ENCODE peak calls at places on chromosomes 7 and 10, in eight cellular contexts. V, B, J, U, E, Y, G and X are unnamed samples.

GRCh38 chr7:17661982-17662585 is 278.2 kb downstream of the SNX13 start:
- DNase-seq in E (peak), U (no peak), B (no peak), Y (no peak), V (no peak), J (no peak), G (no peak), X (no peak)

GRCh38 chr7:88310950-88311674 is 4.4 kb upstream of the STEAP4 start:
- DNase-seq in E (no peak), G (no peak), V (no peak), B (no peak), J (no peak), Y (no peak), U (no peak), X (no peak)

GRCh38 chr7:129788993-129789392 is 163.8 kb downstream of the UBE2H start:
- DNase-seq in V (no peak), B (no peak), J (no peak), U (no peak), E (no peak), Y (no peak), G (no peak), X (no peak)

GRCh38 chr7:10934292-10934691 is 39.4 kb upstream of the PHF14 start:
- DNase-seq in B (no peak), G (no peak), U (no peak), E (peak), V (no peak), J (no peak), Y (no peak), X (no peak)

GRCh38 chr7:29606287-29606721 is 42.7 kb downstream of the PRR15 start:
- DNase-seq in G (no peak), Y (no peak), B (no peak), J (no peak), E (no peak), V (no peak), U (peak), X (no peak)

GRCh38 chr10:125026974-125027735 is 85.2 kb downstream of the ZRANB1 start:
- DNase-seq in U (no peak), B (no peak), J (no peak), Y (no peak), G (no peak), E (no peak), V (no peak), X (no peak)

GRCh38 chr10:6583447-6583846 is 3.4 kb upstream of the PRKCQ start:
- DNase-seq in E (no peak), U (no peak), J (no peak), G (no peak), B (no peak), V (no peak), Y (no peak), X (no peak)

GRCh38 chr7:142771353-142771723 is 568 bp downstream of the PRSS2 start:
- DNase-seq in Y (no peak), E (no peak), G (no peak), U (no peak), V (no peak), B (no peak), J (no peak), X (no peak)

GRCh38 chr7:45136106-45137060 is 21.2 kb upstream of the RAMP3 start:
- DNase-seq in V (peak), E (peak), Y (peak), G (peak), B (peak), U (peak), J (peak), X (peak)

GRCh38 chr7:140476698-140477261 is 2.5 kb downstream of the MKRN1 start:
- DNase-seq in B (no peak), J (no peak), G (no peak), V (no peak), E (no peak), Y (no peak), U (no peak), X (no peak)

GRCh38 chr10:58267713-58268453 is at the start of gene IPMK:
- DNase-seq in G (peak), B (peak), J (peak), U (peak), E (peak), Y (peak), V (peak), X (peak)

GRCh38 chr10:124646483-124647352 is 97.5 kb downstream of the FAM53B start:
- DNase-seq in Y (peak), V (no peak), U (peak), B (peak), E (no peak), G (no peak), J (no peak), X (no peak)

GRCh38 chr7:780056-780455 is 52.2 kb upstream of the SUN1 start:
- DNase-seq in E (no peak), B (no peak), G (no peak), U (no peak), Y (no peak), J (no peak), V (no peak), X (no peak)

GRCh38 chr10:58555930-58556311 is 43.2 kb downstream of the BICC1 start:
- DNase-seq in J (no peak), G (no peak), U (no peak), B (no peak), Y (no peak), E (no peak), V (no peak), X (no peak)

GRCh38 chr10:30510184-30510931 is 76.4 kb downstream of the MAP3K8 start:
- DNase-seq in J (peak), U (peak), E (peak), V (no peak), Y (no peak), B (peak), G (no peak), X (no peak)

GRCh38 chr7:153858335-153858734 is 193.9 kb upstream of the DPP6 start:
- DNase-seq in J (no peak), V (no peak), Y (no peak), U (no peak), B (no peak), E (peak), G (no peak), X (no peak)

GRCh38 chr7:21318190-21318915 is 109.5 kb upstream of the SP4 start:
- DNase-seq in J (no peak), Y (no peak), U (no peak), E (no peak), B (no peak), G (no peak), V (no peak), X (no peak)

GRCh38 chr7:33645096-33645495 is 260.2 kb upstream of the BMPER start:
- DNase-seq in V (no peak), B (no peak), E (peak), J (no peak), G (no peak), U (no peak), Y (no peak), X (no peak)

GRCh38 chr10:44234471-44234850 is 150.4 kb downstream of the CXCL12 start:
- DNase-seq in G (no peak), U (no peak), Y (no peak), J (no peak), B (no peak), E (peak), V (no peak), X (no peak)

GRCh38 chr7:75868153-75868552 is 10.7 kb upstream of the RHBDD2 start:
- DNase-seq in B (no peak), Y (no peak), E (no peak), V (no peak), U (no peak), G (no peak), J (no peak), X (no peak)

GRCh38 chr10:46062735-46063428 is 16.8 kb upstream of the MSMB start:
- DNase-seq in Y (no peak), E (no peak), J (no peak), V (no peak), G (no peak), B (no peak), U (no peak), X (no peak)

GRCh38 chr7:106947244-106947728 is 82.2 kb downstream of the PIK3CG start:
- DNase-seq in G (peak), V (peak), Y (peak), U (peak), B (peak), J (peak), E (peak), X (peak)

GRCh38 chr7:116354171-116354545 is 143.8 kb downstream of the TES start:
- DNase-seq in V (no peak), B (peak), J (no peak), E (peak), Y (peak), G (no peak), U (peak), X (no peak)

GRCh38 chr10:51000164-51000563 is 74.1 kb upstream of the PRKG1 start:
- DNase-seq in G (no peak), V (no peak), U (no peak), B (no peak), E (no peak), Y (no peak), J (no peak), X (no peak)

GRCh38 chr10:85995791-85996190 is 370.8 kb downstream of the GRID1 start:
- DNase-seq in V (no peak), G (no peak), U (no peak), J (peak), E (no peak), B (peak), Y (peak), X (no peak)

GRCh38 chr10:129964611-129965417 is 740 bp upstream of the EBF3 start:
- DNase-seq in V (no peak), Y (no peak), U (no peak), B (no peak), G (no peak), E (no peak), J (peak), X (no peak)

GRCh38 chr7:129464194-129464593 is 30.0 kb downstream of the STRIP2 start:
- DNase-seq in Y (no peak), U (no peak), J (no peak), G (no peak), E (no peak), B (no peak), V (no peak), X (no peak)

GRCh38 chr7:155291045-155291530 is 6.6 kb upstream of the INSIG1 start:
- DNase-seq in J (no peak), G (no peak), E (no peak), Y (peak), B (peak), V (no peak), U (peak), X (no peak)

GRCh38 chr7:123023126-123023525 is 27.6 kb upstream of the TAS2R16 start:
- DNase-seq in G (no peak), J (no peak), B (no peak), U (no peak), E (no peak), Y (no peak), V (no peak), X (no peak)

GRCh38 chr7:149753370-149754233 is 19.8 kb downstream of the ZNF467 start:
- DNase-seq in V (peak), Y (peak), G (no peak), U (peak), E (peak), J (no peak), B (peak), X (peak)

GRCh38 chr7:2802082-2802481 is 42.0 kb downstream of the GNA12 start:
- DNase-seq in V (no peak), G (no peak), U (no peak), J (no peak), Y (no peak), B (no peak), E (no peak), X (no peak)

GRCh38 chr7:158279539-158280466 is 307.8 kb downstream of the PTPRN2 start:
- DNase-seq in V (no peak), E (no peak), B (no peak), U (no peak), Y (peak), G (no peak), J (no peak), X (no peak)

GRCh38 chr10:3471927-3472704 is 299.5 kb upstream of the PITRM1 start:
- DNase-seq in B (peak), V (peak), U (peak), Y (no peak), E (no peak), G (no peak), J (no peak), X (no peak)

GRCh38 chr7:1064581-1064980 is 20.2 kb downstream of the GPR146 start:
- DNase-seq in Y (no peak), J (no peak), E (no peak), V (no peak), U (no peak), B (no peak), G (no peak), X (no peak)

GRCh38 chr10:13716161-13717071 is 129.7 kb downstream of the PRPF18 start:
- DNase-seq in V (peak), G (no peak), B (no peak), U (no peak), Y (no peak), E (no peak), J (no peak), X (no peak)

GRCh38 chr7:101411477-101411954 is 48.8 kb downstream of the COL26A1 start:
- DNase-seq in V (no peak), Y (no peak), J (no peak), G (no peak), B (no peak), E (no peak), U (no peak), X (no peak)
- TF ChIP-seq CTCF in V (peak), Y (no peak), J (no peak), G (no peak), B (no peak), E (no peak), U (no peak), X (no peak)

DNA sequence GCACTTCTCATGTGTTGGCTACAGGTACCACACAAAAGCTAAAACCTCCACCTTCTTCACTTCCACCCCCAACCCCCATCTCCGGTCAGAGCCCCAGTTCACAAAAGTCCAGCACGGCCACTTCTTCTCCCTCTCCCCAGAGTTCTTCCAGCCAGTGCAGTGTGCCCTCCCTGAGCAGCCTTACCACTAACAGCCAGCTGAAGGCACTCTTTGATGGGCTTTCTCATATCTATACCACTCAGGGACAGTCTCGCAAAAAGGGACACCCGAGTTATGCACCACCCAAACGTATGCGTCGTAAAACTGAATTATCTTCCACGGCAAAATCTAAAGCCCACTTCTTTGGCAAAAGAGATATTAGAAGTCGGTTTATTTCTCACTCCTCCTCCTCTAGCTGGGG is 135.7 kb upstream of the SAMD8 start:
- DNase-seq in B (no peak), Y (no peak), V (no peak), U (no peak), J (no peak), G (no peak), E (no peak), X (no peak)
- TF ChIP-seq CTCF in B (no peak), Y (no peak), V (no peak), U (no peak), J (peak), G (no peak), E (no peak), X (no peak)

DNA sequence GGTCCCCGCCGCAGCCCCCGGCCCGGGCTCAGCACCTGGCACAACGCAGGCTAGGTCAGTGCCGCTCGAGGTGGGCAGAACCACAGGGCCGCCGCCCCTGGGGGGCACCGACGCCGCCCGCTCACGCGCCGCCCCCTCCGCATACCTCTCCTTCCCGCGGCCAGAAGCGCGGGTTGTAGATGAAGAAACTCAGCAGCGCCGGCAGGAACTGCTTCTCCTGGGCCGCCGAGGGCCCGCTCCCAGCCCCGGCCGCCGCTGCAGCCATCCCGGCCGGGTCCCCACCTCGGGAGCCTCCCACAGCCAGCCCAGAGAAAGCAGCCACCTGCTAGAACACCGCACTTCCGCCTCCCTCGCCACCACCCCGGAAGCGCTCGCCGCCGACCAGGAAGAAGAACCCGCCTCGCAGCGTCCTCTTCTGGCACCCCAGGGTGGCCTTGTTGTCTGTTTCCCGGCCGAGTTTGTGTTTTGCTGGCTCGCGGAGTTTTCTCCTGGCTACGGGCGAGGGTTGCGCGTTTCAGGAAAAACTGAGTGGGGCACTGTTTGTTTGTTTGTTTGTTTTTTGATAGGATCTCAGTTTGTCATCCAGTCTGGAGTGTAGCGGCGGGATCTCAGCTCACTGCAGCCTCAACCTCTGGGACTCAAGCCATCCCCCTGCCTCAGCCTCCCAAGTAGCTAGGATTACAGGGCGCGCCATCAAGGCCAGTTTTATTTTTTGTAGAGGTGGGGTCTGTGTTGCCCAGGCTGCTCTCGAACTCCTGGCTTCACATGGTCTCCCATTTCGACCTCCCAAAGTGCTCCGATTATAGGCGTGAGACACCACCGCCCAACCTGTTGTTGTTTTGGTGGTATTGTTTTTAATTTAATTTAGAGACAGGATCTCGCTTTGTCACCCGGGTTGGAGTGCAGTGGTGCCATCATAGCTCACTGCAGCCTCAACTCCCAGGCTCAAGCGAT is 17.7 kb downstream of the OCM2 start:
- DNase-seq in V (peak), U (peak), G (peak), Y (peak), E (no peak), J (peak), B (peak), X (peak)
- TF ChIP-seq CTCF in V (no peak), U (no peak), G (peak), Y (no peak), E (no peak), J (peak), B (no peak), X (peak)

DNA sequence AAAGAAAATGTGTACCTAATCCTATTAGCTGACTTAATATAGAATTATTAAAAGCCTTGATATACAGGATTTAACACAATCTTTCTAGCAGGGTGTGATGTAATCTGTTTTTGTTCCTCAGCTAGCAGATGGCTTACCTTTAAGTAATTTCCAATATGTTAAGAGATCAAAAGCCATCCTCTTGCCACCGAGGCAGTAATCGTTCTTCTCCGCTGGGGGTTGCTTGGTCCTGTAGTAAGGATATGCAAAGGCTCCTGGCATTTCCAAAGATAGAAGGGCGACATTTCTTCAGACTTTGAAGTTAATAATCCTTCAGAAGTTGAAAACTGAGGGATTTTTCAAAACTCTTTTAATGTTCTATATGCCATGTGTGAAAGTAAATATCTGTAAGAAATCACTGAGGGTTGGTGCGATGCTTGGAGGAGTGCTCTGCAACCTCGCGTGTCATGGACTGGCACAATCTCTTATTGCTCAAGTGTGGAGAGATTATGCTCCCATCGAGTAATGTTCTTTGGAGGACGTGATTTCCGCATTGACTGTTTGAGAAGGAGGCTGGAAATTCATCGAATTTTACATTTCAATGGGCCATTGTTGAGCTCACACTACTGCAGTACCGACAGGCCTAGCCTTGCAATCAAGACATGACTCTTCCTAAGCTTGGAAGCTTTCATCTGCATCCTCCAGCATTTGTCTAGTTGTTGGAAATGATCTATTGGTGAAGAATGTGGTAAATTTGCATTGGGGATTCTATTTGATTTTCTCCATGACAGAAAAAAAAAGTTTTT is 156.6 kb downstream of the FZD1 start:
- DNase-seq in U (no peak), Y (no peak), G (no peak), J (no peak), V (no peak), E (no peak), B (no peak), X (no peak)
- TF ChIP-seq CTCF in U (no peak), Y (no peak), G (no peak), J (no peak), V (no peak), E (no peak), B (no peak), X (no peak)

GRCh38 chr7:66654275-66655112 is 25.8 kb downstream of the KCTD7 start:
- DNase-seq in V (peak), E (peak), J (peak), G (peak), Y (peak), B (peak), U (peak), X (peak)
- TF ChIP-seq CTCF in V (no peak), E (no peak), J (no peak), G (no peak), Y (no peak), B (no peak), U (no peak), X (no peak)

DNA sequence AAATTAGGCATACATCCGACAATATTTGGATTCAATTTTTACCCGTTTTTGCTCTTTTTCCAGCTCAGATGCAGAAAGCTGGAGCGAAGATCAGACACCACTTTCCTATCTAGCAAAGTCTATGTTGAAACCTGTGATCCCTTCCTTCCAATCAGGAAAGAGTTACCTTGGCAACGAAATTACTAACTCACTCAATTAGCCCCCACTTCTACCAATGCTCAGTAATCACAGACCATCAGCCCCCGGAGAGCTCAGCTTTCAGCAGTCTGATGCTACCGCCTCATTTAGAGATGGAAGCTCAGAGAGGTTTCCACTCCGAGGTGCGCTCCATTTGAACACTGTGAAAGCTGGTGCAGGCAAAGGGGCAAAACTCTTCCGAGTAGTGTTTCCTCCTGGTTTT is 6.7 kb downstream of the FRAT1 start:
- DNase-seq in U (no peak), Y (no peak), V (no peak), G (no peak), B (no peak), J (no peak), E (no peak), X (no peak)
- TF ChIP-seq CTCF in U (no peak), Y (no peak), V (no peak), G (no peak), B (no peak), J (no peak), E (no peak), X (no peak)

DNA sequence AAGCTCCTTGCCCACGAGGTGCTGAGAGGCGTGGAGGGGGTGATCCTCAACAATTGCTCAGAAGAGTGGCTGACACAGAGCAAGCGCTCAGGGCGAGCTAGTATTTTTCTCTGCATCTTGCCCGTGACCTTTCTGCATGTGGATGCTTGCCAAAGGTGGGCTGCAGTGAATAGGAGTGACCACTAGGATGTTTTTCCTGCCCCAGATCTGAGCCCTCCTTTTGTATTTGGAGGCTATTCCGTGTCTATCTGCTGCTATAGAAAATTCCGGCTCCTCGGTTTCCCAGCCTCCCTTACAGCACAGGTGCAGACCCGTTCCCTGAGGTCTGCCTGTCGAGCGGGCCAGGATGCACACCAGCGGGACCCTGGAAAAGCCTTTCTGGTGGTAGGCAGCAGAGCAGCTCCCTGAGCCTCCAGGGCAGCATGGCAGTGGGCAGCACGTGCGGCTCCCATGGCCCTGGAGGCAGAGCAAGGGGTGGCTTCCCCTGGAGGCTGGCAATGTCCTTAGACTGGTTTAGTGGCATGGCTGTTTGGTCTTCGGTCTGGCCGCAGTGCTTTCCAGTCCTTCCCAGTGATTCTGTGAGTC is 145.1 kb upstream of the PCBD1 start:
- DNase-seq in G (no peak), B (no peak), U (no peak), Y (no peak), V (no peak), E (no peak), J (no peak), X (no peak)
- TF ChIP-seq CTCF in G (no peak), B (no peak), U (no peak), Y (no peak), V (no peak), E (peak), J (no peak), X (peak)